ENCODE peak calls at places on chromosomes 12 and 14, in eight cellular contexts. One of them, this sample, is unnamed.

GRCh38 chr12:119758236-119758635 is 90.3 kb downstream of the PRKAB1 start:
- DNase-seq in NCI-H1417: no peak
- DNase-seq in HEK293T: no peak
- DNase-seq in epithelial cell of proximal tubule: no peak
- DNase-seq in hypothalamus: no peak
- DNase-seq in CD4-positive, CD25-positive, alpha-beta regulatory T cell: no peak
- DNase-seq in NCI-H345: no peak
- DNase-seq in activated CD8-positive, alpha-beta T cell treated with anti-CD3 and anti-CD28 coated beads for 36 hours: no peak
- DNase-seq in this sample: no peak

GRCh38 chr12:31323466-31324115 is 2.4 kb downstream of the SINHCAF start:
- DNase-seq in NCI-H1417: no peak
- DNase-seq in HEK293T: no peak
- DNase-seq in epithelial cell of proximal tubule: no peak
- DNase-seq in hypothalamus: no peak
- DNase-seq in CD4-positive, CD25-positive, alpha-beta regulatory T cell: peak
- DNase-seq in NCI-H345: peak
- DNase-seq in activated CD8-positive, alpha-beta T cell treated with anti-CD3 and anti-CD28 coated beads for 36 hours: peak
- DNase-seq in this sample: peak

GRCh38 chr14:31251028-31251958 is 43.7 kb upstream of the HECTD1 start:
- DNase-seq in NCI-H1417: no peak
- DNase-seq in HEK293T: no peak
- DNase-seq in epithelial cell of proximal tubule: no peak
- DNase-seq in hypothalamus: no peak
- DNase-seq in CD4-positive, CD25-positive, alpha-beta regulatory T cell: no peak
- DNase-seq in NCI-H345: no peak
- DNase-seq in activated CD8-positive, alpha-beta T cell treated with anti-CD3 and anti-CD28 coated beads for 36 hours: no peak
- DNase-seq in this sample: no peak

GRCh38 chr12:95805864-95806669 is 15.5 kb upstream of the NTN4 start:
- DNase-seq in NCI-H1417: no peak
- DNase-seq in HEK293T: no peak
- DNase-seq in epithelial cell of proximal tubule: peak
- DNase-seq in hypothalamus: no peak
- DNase-seq in CD4-positive, CD25-positive, alpha-beta regulatory T cell: no peak
- DNase-seq in NCI-H345: no peak
- DNase-seq in activated CD8-positive, alpha-beta T cell treated with anti-CD3 and anti-CD28 coated beads for 36 hours: peak
- DNase-seq in this sample: no peak

GRCh38 chr12:10136637-10137205 is 6.7 kb upstream of the CLEC7A start:
- DNase-seq in NCI-H1417: peak
- DNase-seq in HEK293T: no peak
- DNase-seq in epithelial cell of proximal tubule: no peak
- DNase-seq in hypothalamus: no peak
- DNase-seq in CD4-positive, CD25-positive, alpha-beta regulatory T cell: no peak
- DNase-seq in NCI-H345: peak
- DNase-seq in activated CD8-positive, alpha-beta T cell treated with anti-CD3 and anti-CD28 coated beads for 36 hours: no peak
- DNase-seq in this sample: no peak

GRCh38 chr12:131101006-131101405 is 147.3 kb downstream of the ADGRD1 start:
- DNase-seq in NCI-H1417: no peak
- DNase-seq in HEK293T: no peak
- DNase-seq in epithelial cell of proximal tubule: no peak
- DNase-seq in hypothalamus: no peak
- DNase-seq in CD4-positive, CD25-positive, alpha-beta regulatory T cell: no peak
- DNase-seq in NCI-H345: no peak
- DNase-seq in activated CD8-positive, alpha-beta T cell treated with anti-CD3 and anti-CD28 coated beads for 36 hours: no peak
- DNase-seq in this sample: no peak

GRCh38 chr14:90839024-90839888 is 23.0 kb upstream of the TTC7B start:
- DNase-seq in NCI-H1417: no peak
- DNase-seq in HEK293T: no peak
- DNase-seq in epithelial cell of proximal tubule: no peak
- DNase-seq in hypothalamus: no peak
- DNase-seq in CD4-positive, CD25-positive, alpha-beta regulatory T cell: no peak
- DNase-seq in NCI-H345: no peak
- DNase-seq in activated CD8-positive, alpha-beta T cell treated with anti-CD3 and anti-CD28 coated beads for 36 hours: no peak
- DNase-seq in this sample: no peak

GRCh38 chr14:100827751-100828447 is 2.0 kb downstream of the MEG3 start:
- DNase-seq in NCI-H1417: no peak
- DNase-seq in HEK293T: no peak
- DNase-seq in epithelial cell of proximal tubule: no peak
- DNase-seq in hypothalamus: no peak
- DNase-seq in CD4-positive, CD25-positive, alpha-beta regulatory T cell: no peak
- DNase-seq in NCI-H345: no peak
- DNase-seq in activated CD8-positive, alpha-beta T cell treated with anti-CD3 and anti-CD28 coated beads for 36 hours: no peak
- DNase-seq in this sample: no peak

GRCh38 chr12:6955462-6956331 is 4.5 kb downstream of the PTPN6 start:
- DNase-seq in NCI-H1417: no peak
- DNase-seq in HEK293T: no peak
- DNase-seq in epithelial cell of proximal tubule: no peak
- DNase-seq in hypothalamus: no peak
- DNase-seq in CD4-positive, CD25-positive, alpha-beta regulatory T cell: no peak
- DNase-seq in NCI-H345: no peak
- DNase-seq in activated CD8-positive, alpha-beta T cell treated with anti-CD3 and anti-CD28 coated beads for 36 hours: no peak
- DNase-seq in this sample: no peak

GRCh38 chr12:1797991-1798733 is 22.2 kb upstream of the LRTM2 start:
- DNase-seq in NCI-H1417: no peak
- DNase-seq in HEK293T: no peak
- DNase-seq in epithelial cell of proximal tubule: no peak
- DNase-seq in hypothalamus: no peak
- DNase-seq in CD4-positive, CD25-positive, alpha-beta regulatory T cell: no peak
- DNase-seq in NCI-H345: no peak
- DNase-seq in activated CD8-positive, alpha-beta T cell treated with anti-CD3 and anti-CD28 coated beads for 36 hours: no peak
- DNase-seq in this sample: no peak

GRCh38 chr12:97425802-97426484 is 36.7 kb upstream of the RMST start:
- DNase-seq in NCI-H1417: no peak
- DNase-seq in HEK293T: no peak
- DNase-seq in epithelial cell of proximal tubule: no peak
- DNase-seq in hypothalamus: no peak
- DNase-seq in CD4-positive, CD25-positive, alpha-beta regulatory T cell: no peak
- DNase-seq in NCI-H345: no peak
- DNase-seq in activated CD8-positive, alpha-beta T cell treated with anti-CD3 and anti-CD28 coated beads for 36 hours: no peak
- DNase-seq in this sample: no peak

GRCh38 chr12:82996168-82996812 is 309.6 kb downstream of the TMTC2 start:
- DNase-seq in NCI-H1417: peak
- DNase-seq in HEK293T: no peak
- DNase-seq in epithelial cell of proximal tubule: no peak
- DNase-seq in hypothalamus: no peak
- DNase-seq in CD4-positive, CD25-positive, alpha-beta regulatory T cell: no peak
- DNase-seq in NCI-H345: peak
- DNase-seq in activated CD8-positive, alpha-beta T cell treated with anti-CD3 and anti-CD28 coated beads for 36 hours: no peak
- DNase-seq in this sample: no peak

GRCh38 chr12:8860165-8860961 is 37.9 kb downstream of the A2ML1 start:
- DNase-seq in NCI-H1417: peak
- DNase-seq in HEK293T: peak
- DNase-seq in epithelial cell of proximal tubule: peak
- DNase-seq in hypothalamus: no peak
- DNase-seq in CD4-positive, CD25-positive, alpha-beta regulatory T cell: no peak
- DNase-seq in NCI-H345: no peak
- DNase-seq in activated CD8-positive, alpha-beta T cell treated with anti-CD3 and anti-CD28 coated beads for 36 hours: peak
- DNase-seq in this sample: peak

GRCh38 chr12:57543666-57544065 is 3.3 kb downstream of the DCTN2 start:
- DNase-seq in NCI-H1417: no peak
- DNase-seq in HEK293T: no peak
- DNase-seq in epithelial cell of proximal tubule: no peak
- DNase-seq in hypothalamus: no peak
- DNase-seq in CD4-positive, CD25-positive, alpha-beta regulatory T cell: no peak
- DNase-seq in NCI-H345: peak
- DNase-seq in activated CD8-positive, alpha-beta T cell treated with anti-CD3 and anti-CD28 coated beads for 36 hours: no peak
- DNase-seq in this sample: no peak

GRCh38 chr12:72178871-72179270 is 93.3 kb upstream of the TRHDE start:
- DNase-seq in NCI-H1417: no peak
- DNase-seq in HEK293T: no peak
- DNase-seq in epithelial cell of proximal tubule: no peak
- DNase-seq in hypothalamus: no peak
- DNase-seq in CD4-positive, CD25-positive, alpha-beta regulatory T cell: no peak
- DNase-seq in NCI-H345: no peak
- DNase-seq in activated CD8-positive, alpha-beta T cell treated with anti-CD3 and anti-CD28 coated beads for 36 hours: no peak
- DNase-seq in this sample: no peak

GRCh38 chr12:104729091-104729490 is 229.0 kb downstream of the SLC41A2 start:
- DNase-seq in NCI-H1417: no peak
- DNase-seq in HEK293T: no peak
- DNase-seq in epithelial cell of proximal tubule: no peak
- DNase-seq in hypothalamus: no peak
- DNase-seq in CD4-positive, CD25-positive, alpha-beta regulatory T cell: no peak
- DNase-seq in NCI-H345: no peak
- DNase-seq in activated CD8-positive, alpha-beta T cell treated with anti-CD3 and anti-CD28 coated beads for 36 hours: no peak
- DNase-seq in this sample: no peak

GRCh38 chr14:70714055-70714550 is 72.4 kb downstream of the TTC9 start:
- DNase-seq in NCI-H1417: peak
- DNase-seq in HEK293T: peak
- DNase-seq in epithelial cell of proximal tubule: no peak
- DNase-seq in hypothalamus: no peak
- DNase-seq in CD4-positive, CD25-positive, alpha-beta regulatory T cell: peak
- DNase-seq in NCI-H345: peak
- DNase-seq in activated CD8-positive, alpha-beta T cell treated with anti-CD3 and anti-CD28 coated beads for 36 hours: peak
- DNase-seq in this sample: peak

GRCh38 chr12:32223941-32224340 is 117.3 kb downstream of the BICD1 start:
- DNase-seq in NCI-H1417: no peak
- DNase-seq in HEK293T: no peak
- DNase-seq in epithelial cell of proximal tubule: no peak
- DNase-seq in hypothalamus: no peak
- DNase-seq in CD4-positive, CD25-positive, alpha-beta regulatory T cell: no peak
- DNase-seq in NCI-H345: no peak
- DNase-seq in activated CD8-positive, alpha-beta T cell treated with anti-CD3 and anti-CD28 coated beads for 36 hours: no peak
- DNase-seq in this sample: no peak

GRCh38 chr12:124758266-124759200 is 105.1 kb downstream of the SCARB1 start:
- DNase-seq in NCI-H1417: peak
- DNase-seq in HEK293T: no peak
- DNase-seq in epithelial cell of proximal tubule: no peak
- DNase-seq in hypothalamus: no peak
- DNase-seq in CD4-positive, CD25-positive, alpha-beta regulatory T cell: no peak
- DNase-seq in NCI-H345: peak
- DNase-seq in activated CD8-positive, alpha-beta T cell treated with anti-CD3 and anti-CD28 coated beads for 36 hours: no peak
- DNase-seq in this sample: no peak

GRCh38 chr12:63967358-63967757 is 122.9 kb downstream of the SRGAP1 start:
- DNase-seq in NCI-H1417: no peak
- DNase-seq in HEK293T: no peak
- DNase-seq in epithelial cell of proximal tubule: peak
- DNase-seq in hypothalamus: no peak
- DNase-seq in CD4-positive, CD25-positive, alpha-beta regulatory T cell: no peak
- DNase-seq in NCI-H345: no peak
- DNase-seq in activated CD8-positive, alpha-beta T cell treated with anti-CD3 and anti-CD28 coated beads for 36 hours: no peak
- DNase-seq in this sample: no peak

GRCh38 chr14:20679907-20680306 is 4.5 kb upstream of the RNASE4 start:
- DNase-seq in NCI-H1417: no peak
- DNase-seq in HEK293T: peak
- DNase-seq in epithelial cell of proximal tubule: no peak
- DNase-seq in hypothalamus: no peak
- DNase-seq in CD4-positive, CD25-positive, alpha-beta regulatory T cell: peak
- DNase-seq in NCI-H345: no peak
- DNase-seq in activated CD8-positive, alpha-beta T cell treated with anti-CD3 and anti-CD28 coated beads for 36 hours: peak
- DNase-seq in this sample: no peak

GRCh38 chr14:31682768-31683167 is 121.6 kb downstream of the NUBPL start:
- DNase-seq in NCI-H1417: no peak
- DNase-seq in HEK293T: no peak
- DNase-seq in epithelial cell of proximal tubule: no peak
- DNase-seq in hypothalamus: no peak
- DNase-seq in CD4-positive, CD25-positive, alpha-beta regulatory T cell: no peak
- DNase-seq in NCI-H345: no peak
- DNase-seq in activated CD8-positive, alpha-beta T cell treated with anti-CD3 and anti-CD28 coated beads for 36 hours: no peak
- DNase-seq in this sample: no peak

GRCh38 chr12:124406043-124406442 is 111.2 kb downstream of the RFLNA start:
- DNase-seq in NCI-H1417: no peak
- DNase-seq in HEK293T: no peak
- DNase-seq in epithelial cell of proximal tubule: no peak
- DNase-seq in hypothalamus: no peak
- DNase-seq in CD4-positive, CD25-positive, alpha-beta regulatory T cell: no peak
- DNase-seq in NCI-H345: peak
- DNase-seq in activated CD8-positive, alpha-beta T cell treated with anti-CD3 and anti-CD28 coated beads for 36 hours: no peak
- DNase-seq in this sample: no peak